ENCODE peak calls at places on chromosomes 12 and 14, in five cellular contexts. K, C, G, W and V are unnamed samples.

GRCh38 chr14:38481939-38482678 is 226.2 kb upstream of the CLEC14A start:
- DNase-seq in W (no peak), C (no peak), G (no peak), K (no peak), V (no peak)

GRCh38 chr14:33839193-33840076 is 111.4 kb downstream of the EGLN3 start:
- DNase-seq in G (peak), W (no peak), K (peak), C (peak), V (no peak)

GRCh38 chr12:59708059-59708458 is 112.2 kb downstream of the SLC16A7 start:
- DNase-seq in K (no peak), G (no peak), C (no peak), W (no peak), V (no peak)

GRCh38 chr14:101364503-101365328 is 196.6 kb upstream of the DIO3 start:
- DNase-seq in W (no peak), C (no peak), G (no peak), K (no peak), V (no peak)

GRCh38 chr14:75273272-75274044 is 5.2 kb upstream of the FOS start:
- DNase-seq in W (no peak), C (peak), G (no peak), K (no peak), V (no peak)

GRCh38 chr14:78725086-78725485 is 554.9 kb downstream of the NRXN3 start:
- DNase-seq in K (no peak), G (no peak), C (no peak), W (no peak), V (no peak)

GRCh38 chr14:39988939-39989338 is 556.7 kb upstream of the FBXO33 start:
- DNase-seq in W (no peak), K (no peak), G (no peak), C (no peak), V (no peak)

GRCh38 chr12:103806807-103807206 is 34.2 kb downstream of the NT5DC3 start:
- DNase-seq in C (no peak), G (no peak), K (no peak), W (no peak), V (no peak)

GRCh38 chr14:23545740-23546411 is 5.7 kb downstream of the ZFHX2 start:
- DNase-seq in G (no peak), K (no peak), W (no peak), C (no peak), V (no peak)

GRCh38 chr12:18849080-18849479 is 111.2 kb downstream of the CAPZA3 start:
- DNase-seq in K (no peak), W (no peak), C (no peak), G (no peak), V (no peak)

GRCh38 chr12:72226510-72226909 is 45.7 kb upstream of the TRHDE start:
- DNase-seq in K (no peak), C (no peak), W (no peak), G (no peak), V (no peak)

GRCh38 chr12:4991373-4991772 is 52.3 kb upstream of the KCNA5 start:
- DNase-seq in G (no peak), W (no peak), K (no peak), C (no peak), V (no peak)

GRCh38 chr14:99821519-99822165 is 28.4 kb downstream of the EML1 start:
- DNase-seq in K (peak), G (no peak), C (no peak), W (no peak), V (no peak)

GRCh38 chr12:122686538-122686937 is 16.6 kb downstream of the HCAR2 start:
- DNase-seq in C (no peak), G (no peak), W (no peak), K (no peak), V (no peak)